ENCODE peak calls at places on chromosomes 1 and 21, in seven cellular contexts. One of them, this sample, is unnamed.

GRCh38 chr1:162988869-162989268 is 80.3 kb upstream of the RGS4 start:
- DNase-seq in left ventricle myocardium superior: no peak
- DNase-seq in NCI-H526: no peak
- DNase-seq in IMR-90: no peak
- DNase-seq in ovary: no peak
- DNase-seq in hypothalamus: no peak
- DNase-seq in natural killer cell: no peak
- DNase-seq in this sample: peak

GRCh38 chr1:161864577-161864976 is 98.5 kb downstream of the ATF6 start:
- DNase-seq in left ventricle myocardium superior: no peak
- DNase-seq in NCI-H526: no peak
- DNase-seq in IMR-90: peak
- DNase-seq in ovary: no peak
- DNase-seq in hypothalamus: peak
- DNase-seq in natural killer cell: no peak
- DNase-seq in this sample: no peak

GRCh38 chr21:35189077-35189863 is 140.2 kb upstream of the RUNX1 start:
- DNase-seq in left ventricle myocardium superior: peak
- DNase-seq in NCI-H526: no peak
- DNase-seq in IMR-90: peak
- DNase-seq in ovary: peak
- DNase-seq in hypothalamus: no peak
- DNase-seq in natural killer cell: no peak
- DNase-seq in this sample: no peak

GRCh38 chr1:160830321-160831153 is 32.1 kb downstream of the CD244 start:
- DNase-seq in left ventricle myocardium superior: peak
- DNase-seq in NCI-H526: peak
- DNase-seq in IMR-90: peak
- DNase-seq in ovary: peak
- DNase-seq in hypothalamus: no peak
- DNase-seq in natural killer cell: peak
- DNase-seq in this sample: peak

GRCh38 chr1:30511563-30512252 is 211.7 kb downstream of the MATN1 start:
- DNase-seq in left ventricle myocardium superior: no peak
- DNase-seq in NCI-H526: no peak
- DNase-seq in IMR-90: peak
- DNase-seq in ovary: no peak
- DNase-seq in hypothalamus: no peak
- DNase-seq in natural killer cell: no peak
- DNase-seq in this sample: no peak

GRCh38 chr1:172135076-172135672 is 285.3 kb upstream of the C1orf105 start:
- DNase-seq in left ventricle myocardium superior: no peak
- DNase-seq in NCI-H526: no peak
- DNase-seq in IMR-90: no peak
- DNase-seq in ovary: no peak
- DNase-seq in hypothalamus: no peak
- DNase-seq in natural killer cell: no peak
- DNase-seq in this sample: peak

GRCh38 chr1:179334440-179334839 is 31.3 kb upstream of the AXDND1 start:
- DNase-seq in left ventricle myocardium superior: no peak
- DNase-seq in NCI-H526: no peak
- DNase-seq in IMR-90: no peak
- DNase-seq in ovary: no peak
- DNase-seq in hypothalamus: no peak
- DNase-seq in natural killer cell: no peak
- DNase-seq in this sample: no peak

GRCh38 chr1:15476927-15477326 is 1.0 kb downstream of the CELA2B start:
- DNase-seq in left ventricle myocardium superior: no peak
- DNase-seq in NCI-H526: peak
- DNase-seq in IMR-90: no peak
- DNase-seq in ovary: no peak
- DNase-seq in hypothalamus: no peak
- DNase-seq in natural killer cell: no peak
- DNase-seq in this sample: no peak

GRCh38 chr1:97911266-97912215 is 9.3 kb downstream of the DPYD start:
- DNase-seq in left ventricle myocardium superior: no peak
- DNase-seq in NCI-H526: no peak
- DNase-seq in IMR-90: no peak
- DNase-seq in ovary: no peak
- DNase-seq in hypothalamus: no peak
- DNase-seq in natural killer cell: no peak
- DNase-seq in this sample: no peak

GRCh38 chr21:27647401-27647800 is 680.5 kb upstream of the ADAMTS5 start:
- DNase-seq in left ventricle myocardium superior: no peak
- DNase-seq in NCI-H526: no peak
- DNase-seq in IMR-90: no peak
- DNase-seq in ovary: no peak
- DNase-seq in hypothalamus: no peak
- DNase-seq in natural killer cell: no peak
- DNase-seq in this sample: no peak

GRCh38 chr1:227372662-227373061 is 54.4 kb upstream of the CDC42BPA start:
- DNase-seq in left ventricle myocardium superior: no peak
- DNase-seq in NCI-H526: no peak
- DNase-seq in IMR-90: peak
- DNase-seq in ovary: no peak
- DNase-seq in hypothalamus: peak
- DNase-seq in natural killer cell: no peak
- DNase-seq in this sample: no peak

GRCh38 chr1:149844096-149844495 is 55.3 kb upstream of the BOLA1 start:
- DNase-seq in left ventricle myocardium superior: no peak
- DNase-seq in NCI-H526: no peak
- DNase-seq in IMR-90: peak
- DNase-seq in ovary: no peak
- DNase-seq in hypothalamus: no peak
- DNase-seq in natural killer cell: no peak
- DNase-seq in this sample: no peak

GRCh38 chr1:243882276-243882675 is 32.2 kb upstream of the AKT3 start:
- DNase-seq in left ventricle myocardium superior: no peak
- DNase-seq in NCI-H526: no peak
- DNase-seq in IMR-90: peak
- DNase-seq in ovary: no peak
- DNase-seq in hypothalamus: no peak
- DNase-seq in natural killer cell: no peak
- DNase-seq in this sample: no peak

GRCh38 chr1:6603851-6604558 is 1.3 kb upstream of the KLHL21 start:
- DNase-seq in left ventricle myocardium superior: peak
- DNase-seq in NCI-H526: no peak
- DNase-seq in IMR-90: peak
- DNase-seq in ovary: peak
- DNase-seq in hypothalamus: peak
- DNase-seq in natural killer cell: no peak
- DNase-seq in this sample: peak

GRCh38 chr1:226990133-226990716 is 50.1 kb downstream of the COQ8A start:
- DNase-seq in left ventricle myocardium superior: no peak
- DNase-seq in NCI-H526: no peak
- DNase-seq in IMR-90: no peak
- DNase-seq in ovary: peak
- DNase-seq in hypothalamus: no peak
- DNase-seq in natural killer cell: no peak
- DNase-seq in this sample: no peak

GRCh38 chr1:205972081-205972480 is 28.8 kb upstream of the SLC26A9 start:
- DNase-seq in left ventricle myocardium superior: no peak
- DNase-seq in NCI-H526: no peak
- DNase-seq in IMR-90: no peak
- DNase-seq in ovary: no peak
- DNase-seq in hypothalamus: no peak
- DNase-seq in natural killer cell: no peak
- DNase-seq in this sample: no peak

GRCh38 chr1:151061012-151061401 is 810 bp downstream of the MLLT11 start:
- DNase-seq in left ventricle myocardium superior: no peak
- DNase-seq in NCI-H526: peak
- DNase-seq in IMR-90: peak
- DNase-seq in ovary: no peak
- DNase-seq in hypothalamus: peak
- DNase-seq in natural killer cell: no peak
- DNase-seq in this sample: no peak

GRCh38 chr1:7490576-7490975 is 280.5 kb upstream of the VAMP3 start:
- DNase-seq in left ventricle myocardium superior: no peak
- DNase-seq in NCI-H526: no peak
- DNase-seq in IMR-90: no peak
- DNase-seq in ovary: no peak
- DNase-seq in hypothalamus: no peak
- DNase-seq in natural killer cell: no peak
- DNase-seq in this sample: no peak

GRCh38 chr1:31704261-31705079 is 653 bp upstream of the COL16A1 start:
- DNase-seq in left ventricle myocardium superior: no peak
- DNase-seq in NCI-H526: no peak
- DNase-seq in IMR-90: peak
- DNase-seq in ovary: peak
- DNase-seq in hypothalamus: no peak
- DNase-seq in natural killer cell: no peak
- DNase-seq in this sample: no peak

GRCh38 chr1:152182431-152182830 is 23.4 kb upstream of the RPTN start:
- DNase-seq in left ventricle myocardium superior: no peak
- DNase-seq in NCI-H526: no peak
- DNase-seq in IMR-90: no peak
- DNase-seq in ovary: no peak
- DNase-seq in hypothalamus: no peak
- DNase-seq in natural killer cell: no peak
- DNase-seq in this sample: no peak

GRCh38 chr1:19187852-19188251 is 22.2 kb downstream of the UBR4 start:
- DNase-seq in left ventricle myocardium superior: no peak
- DNase-seq in NCI-H526: no peak
- DNase-seq in IMR-90: no peak
- DNase-seq in ovary: no peak
- DNase-seq in hypothalamus: no peak
- DNase-seq in natural killer cell: no peak
- DNase-seq in this sample: no peak